ENCODE peak calls at places on chromosomes 7 and 10, in six cellular contexts. W is fibroblast of the aortic adventitia; H is hypothalamus; L is iPS DF 6.9; X is stimulated activated CD8-positive, alpha-beta memory T cell treated with anti-CD3 and anti-CD28 coated beads, Interleukin-12 subunit alpha, Interleukin-12 subunit beta, amount 100 ng/mL, for 4 hours; P is heart right ventricle. R is an unnamed sample.

GRCh38 chr10:101214446-101215396 is 14.5 kb downstream of the LBX1 start:
- DNase-seq in W (peak), H (no peak), L (no peak), X (peak), P (peak), R (peak)

GRCh38 chr7:141076377-141076776 is 2.5 kb downstream of the TMEM178B start:
- DNase-seq in W (no peak), H (no peak), L (no peak), X (no peak), P (no peak), R (no peak)

GRCh38 chr10:65065278-65065677 is 1544.1 kb downstream of the REEP3 start:
- DNase-seq in W (no peak), H (no peak), L (no peak), X (no peak), P (no peak), R (no peak)

GRCh38 chr10:55629792-55630490 is 731.1 kb downstream of the ZWINT start:
- DNase-seq in W (no peak), H (no peak), L (no peak), X (no peak), P (peak), R (no peak)

GRCh38 chr7:102279537-102280400 is 6.9 kb upstream of the SH2B2 start:
- DNase-seq in W (peak), H (peak), L (no peak), X (peak), P (peak), R (peak)

GRCh38 chr10:48231699-48232315 is 42.7 kb downstream of the FRMPD2 start:
- DNase-seq in W (no peak), H (no peak), L (no peak), X (no peak), P (no peak), R (no peak)

GRCh38 chr7:117192108-117192507 is 130.8 kb downstream of the WNT2 start:
- DNase-seq in W (no peak), H (no peak), L (no peak), X (no peak), P (no peak), R (no peak)

GRCh38 chr10:92734288-92734687 is 44.5 kb downstream of the HHEX start:
- DNase-seq in W (no peak), H (no peak), L (no peak), X (no peak), P (no peak), R (no peak)

GRCh38 chr7:111025013-111025412 is 65.9 kb upstream of the LRRN3 start:
- DNase-seq in W (no peak), H (no peak), L (no peak), X (no peak), P (no peak), R (no peak)

GRCh38 chr10:127737563-127738511 is 852 bp downstream of the FOXI2 start:
- DNase-seq in W (no peak), H (no peak), L (no peak), X (no peak), P (no peak), R (no peak)

GRCh38 chr7:134552105-134552504 is 3.2 kb downstream of the AKR1B15 start:
- DNase-seq in W (peak), H (no peak), L (no peak), X (no peak), P (no peak), R (no peak)

GRCh38 chr7:115631782-115632181 is 398.8 kb downstream of the TFEC start:
- DNase-seq in W (peak), H (no peak), L (no peak), X (no peak), P (no peak), R (no peak)

GRCh38 chr7:132776105-132776504 is 199.8 kb upstream of the PLXNA4 start:
- DNase-seq in W (no peak), H (no peak), L (no peak), X (no peak), P (no peak), R (no peak)

GRCh38 chr10:5493698-5494097 is 5.7 kb downstream of the CALML5 start:
- DNase-seq in W (no peak), H (no peak), L (no peak), X (no peak), P (no peak), R (no peak)

GRCh38 chr7:2071133-2071832 is 161.5 kb downstream of the MAD1L1 start:
- DNase-seq in W (no peak), H (no peak), L (no peak), X (no peak), P (no peak), R (no peak)

GRCh38 chr10:88165849-88166271 is 302.4 kb downstream of the PTEN start:
- DNase-seq in W (peak), H (no peak), L (no peak), X (no peak), P (no peak), R (no peak)

GRCh38 chr7:31028417-31028988 is 23.6 kb upstream of the ADCYAP1R1 start:
- DNase-seq in W (no peak), H (no peak), L (no peak), X (no peak), P (no peak), R (no peak)

GRCh38 chr10:7075110-7075509 is 335.7 kb downstream of the SFMBT2 start:
- DNase-seq in W (peak), H (no peak), L (no peak), X (no peak), P (no peak), R (no peak)

GRCh38 chr7:69728299-69728698 is 130.0 kb downstream of the AUTS2 start:
- DNase-seq in W (peak), H (no peak), L (no peak), X (no peak), P (no peak), R (no peak)

GRCh38 chr10:15223174-15223573 is 54.7 kb upstream of the NMT2 start:
- DNase-seq in W (peak), H (no peak), L (no peak), X (no peak), P (no peak), R (no peak)

GRCh38 chr7:125599387-125599786 is 669.8 kb upstream of the POT1 start:
- DNase-seq in W (no peak), H (no peak), L (no peak), X (no peak), P (no peak), R (no peak)

GRCh38 chr7:5450549-5451327 is 27.1 kb upstream of the TNRC18 start:
- DNase-seq in W (peak), H (peak), L (peak), X (no peak), P (peak), R (peak)

GRCh38 chr10:29068302-29068701 is 220.6 kb upstream of the LYZL1 start:
- DNase-seq in W (no peak), H (no peak), L (no peak), X (no peak), P (no peak), R (no peak)

GRCh38 chr10:14904316-14904732 is 25.7 kb downstream of the SUV39H2 start:
- DNase-seq in W (peak), H (no peak), L (no peak), X (no peak), P (no peak), R (no peak)

GRCh38 chr10:132939957-132940790 is 2.2 kb downstream of the CFAP46 start:
- DNase-seq in W (peak), H (no peak), L (no peak), X (no peak), P (no peak), R (peak)

GRCh38 chr7:108234281-108234680 is 104.1 kb upstream of the LAMB4 start:
- DNase-seq in W (peak), H (no peak), L (no peak), X (no peak), P (no peak), R (no peak)

GRCh38 chr10:110221721-110222261 is 14.4 kb downstream of the MXI1 start:
- DNase-seq in W (peak), H (peak), L (no peak), X (peak), P (peak), R (peak)

GRCh38 chr7:24129597-24129996 is 154.4 kb upstream of the NPY start:
- DNase-seq in W (no peak), H (no peak), L (no peak), X (no peak), P (no peak), R (no peak)

GRCh38 chr7:157544226-157544625 is 207.4 kb downstream of the DNAJB6 start:
- DNase-seq in W (no peak), H (no peak), L (no peak), X (no peak), P (no peak), R (no peak)

GRCh38 chr7:15967121-15967520 is 280.6 kb upstream of the MEOX2 start:
- DNase-seq in W (no peak), H (no peak), L (no peak), X (no peak), P (no peak), R (no peak)

GRCh38 chr10:124802313-124802675 is 675 bp downstream of the ABRAXAS2 start:
- DNase-seq in W (no peak), H (no peak), L (no peak), X (no peak), P (no peak), R (no peak)

GRCh38 chr10:76411719-76412435 is 980.5 kb downstream of the LRMDA start:
- DNase-seq in W (peak), H (no peak), L (no peak), X (no peak), P (no peak), R (peak)

GRCh38 chr7:117901089-117901797 is 28.0 kb upstream of the CTTNBP2 start:
- DNase-seq in W (no peak), H (no peak), L (no peak), X (no peak), P (no peak), R (no peak)

GRCh38 chr7:140625908-140626868 is 14.4 kb downstream of the DENND2A start:
- DNase-seq in W (peak), H (no peak), L (no peak), X (no peak), P (peak), R (peak)

GRCh38 chr7:128311003-128311402 is 32.7 kb downstream of the RBM28 start:
- DNase-seq in W (no peak), H (no peak), L (no peak), X (no peak), P (no peak), R (no peak)

GRCh38 chr10:17795088-17795487 is 14.1 kb upstream of the MRC1 start:
- DNase-seq in W (no peak), H (no peak), L (no peak), X (no peak), P (no peak), R (no peak)

R was measured in lung.